ENCODE peak calls at places on chromosomes 11 and 22, in eight cellular contexts. Q, B, N, D, X, F, J and S are unnamed samples.

GRCh38 chr22:50569896-50570535 is 7.3 kb upstream of the SYCE3 start:
- DNase-seq in B (no peak), X (no peak), F (peak), J (peak), D (no peak), N (no peak), Q (no peak), S (no peak)

GRCh38 chr11:86099727-86100320 is 30.9 kb upstream of the PICALM start:
- DNase-seq in J (no peak), B (peak), D (no peak), X (no peak), Q (peak), N (peak), F (no peak), S (no peak)

GRCh38 chr22:30876925-30877553 is 91.5 kb downstream of the MORC2 start:
- DNase-seq in F (peak), J (peak), B (peak), D (no peak), Q (peak), N (no peak), X (no peak), S (no peak)

GRCh38 chr22:45859231-45860161 is 117.5 kb downstream of the WNT7B start:
- DNase-seq in D (no peak), Q (no peak), F (no peak), X (no peak), J (no peak), N (no peak), B (no peak), S (no peak)

GRCh38 chr11:118923721-118924587 is 1.8 kb downstream of the BCL9L start:
- DNase-seq in N (no peak), B (no peak), J (no peak), D (no peak), X (peak), F (no peak), Q (peak), S (no peak)

GRCh38 chr22:21020802-21021429 is 6.0 kb downstream of the P2RX6 start:
- DNase-seq in Q (peak), J (no peak), N (no peak), X (peak), D (peak), B (peak), F (no peak), S (no peak)

GRCh38 chr11:119684361-119685072 is 44.5 kb downstream of the NECTIN1 start:
- DNase-seq in X (peak), D (no peak), J (no peak), B (peak), N (peak), F (no peak), Q (peak), S (no peak)

GRCh38 chr11:10302294-10302743 is 2.6 kb upstream of the ADM start:
- DNase-seq in F (no peak), N (no peak), D (no peak), Q (no peak), X (no peak), J (no peak), B (no peak), S (no peak)

GRCh38 chr11:30454108-30454507 is 131.2 kb downstream of the ARL14EP start:
- DNase-seq in F (no peak), Q (no peak), B (no peak), X (no peak), J (no peak), D (no peak), N (no peak), S (peak)

GRCh38 chr11:18853086-18853720 is 61.6 kb upstream of the PTPN5 start:
- DNase-seq in D (no peak), F (no peak), Q (peak), J (no peak), X (no peak), N (peak), B (peak), S (peak)

GRCh38 chr11:86678823-86679222 is 6.4 kb upstream of the ME3 start:
- DNase-seq in F (no peak), B (peak), J (no peak), N (no peak), Q (no peak), X (no peak), D (no peak), S (no peak)

GRCh38 chr11:94130589-94131362 is 2.1 kb downstream of the PANX1 start:
- DNase-seq in J (no peak), X (no peak), N (no peak), F (no peak), D (no peak), B (peak), Q (peak), S (no peak)

GRCh38 chr11:105577645-105578044 is 32.2 kb upstream of the GRIA4 start:
- DNase-seq in D (no peak), J (no peak), B (no peak), N (no peak), F (no peak), X (no peak), Q (no peak), S (no peak)

GRCh38 chr11:93842461-93842860 is 8.0 kb downstream of the VSTM5 start:
- DNase-seq in N (no peak), J (no peak), Q (peak), D (no peak), F (no peak), B (peak), X (no peak), S (no peak)

GRCh38 chr22:28882545-28882877 is 861 bp upstream of the ZNRF3 start:
- DNase-seq in Q (peak), B (peak), J (no peak), N (no peak), F (no peak), X (no peak), D (peak), S (no peak)

GRCh38 chr22:24429411-24430365 is 2.3 kb downstream of the ADORA2A start:
- DNase-seq in X (no peak), J (peak), B (peak), D (peak), F (peak), Q (peak), N (no peak), S (no peak)

GRCh38 chr22:41524809-41525449 is 19.3 kb downstream of the POLR3H start:
- DNase-seq in Q (no peak), D (peak), X (no peak), B (no peak), J (no peak), F (no peak), N (no peak), S (no peak)

GRCh38 chr11:26761382-26761781 is 39.5 kb upstream of the SLC5A12 start:
- DNase-seq in B (no peak), F (no peak), D (no peak), N (no peak), J (no peak), Q (peak), X (no peak), S (no peak)

GRCh38 chr22:42313204-42313603 is 42.8 kb upstream of the TCF20 start:
- DNase-seq in X (no peak), D (no peak), J (no peak), F (no peak), N (no peak), B (no peak), Q (no peak), S (no peak)

GRCh38 chr11:104078250-104078649 is 41.8 kb downstream of the DDI1 start:
- DNase-seq in Q (no peak), N (no peak), X (no peak), D (no peak), B (no peak), F (no peak), J (no peak), S (no peak)

GRCh38 chr11:117189191-117189940 is 9.8 kb upstream of the TAGLN start:
- DNase-seq in X (no peak), N (no peak), D (peak), B (no peak), F (peak), J (peak), Q (no peak), S (no peak)

GRCh38 chr11:96215094-96215782 is 127.8 kb downstream of the MAML2 start:
- DNase-seq in J (no peak), D (peak), X (no peak), N (no peak), Q (peak), F (peak), B (peak), S (no peak)

GRCh38 chr11:2510626-2511402 is 66.0 kb downstream of the KCNQ1 start:
- DNase-seq in F (peak), B (no peak), D (no peak), Q (peak), N (no peak), J (peak), X (peak), S (peak)

GRCh38 chr22:27989758-27990450 is 70.8 kb upstream of the PITPNB start:
- DNase-seq in F (no peak), B (no peak), Q (no peak), D (no peak), N (no peak), J (peak), X (no peak), S (no peak)

GRCh38 chr22:45629469-45630089 is 42.1 kb upstream of the ATXN10 start:
- DNase-seq in D (no peak), N (no peak), B (no peak), F (no peak), X (no peak), J (peak), Q (no peak), S (no peak)

GRCh38 chr22:36220457-36220921 is 18.8 kb downstream of the APOL2 start:
- DNase-seq in Q (peak), F (no peak), B (peak), J (no peak), N (no peak), D (no peak), X (no peak), S (no peak)

GRCh38 chr11:122808494-122808893 is 29.8 kb upstream of the CRTAM start:
- DNase-seq in Q (peak), D (peak), X (no peak), F (no peak), J (no peak), N (peak), B (peak), S (no peak)

GRCh38 chr22:49678137-49678841 is 149.4 kb downstream of the BRD1 start:
- DNase-seq in D (no peak), F (no peak), Q (no peak), B (no peak), X (no peak), N (no peak), J (no peak), S (no peak)

GRCh38 chr11:61138940-61139339 is 22.3 kb downstream of the VPS37C start:
- DNase-seq in D (no peak), F (no peak), J (peak), N (no peak), Q (peak), B (peak), X (no peak), S (no peak)

GRCh38 chr11:90363739-90364138 is 140.9 kb upstream of the CHORDC1 start:
- DNase-seq in X (no peak), D (no peak), B (no peak), J (no peak), N (no peak), Q (no peak), F (no peak), S (no peak)

GRCh38 chr11:120801801-120802689 is 221.9 kb upstream of the TBCEL start:
- DNase-seq in Q (peak), F (peak), N (peak), X (peak), J (no peak), B (peak), D (peak), S (peak)

GRCh38 chr22:50734343-50734771 is 3.6 kb upstream of the ACR start:
- DNase-seq in J (no peak), N (no peak), D (no peak), B (no peak), X (no peak), Q (no peak), F (no peak), S (no peak)

GRCh38 chr22:35436421-35436820 is 36.5 kb downstream of the MCM5 start:
- DNase-seq in F (no peak), X (no peak), D (no peak), N (no peak), J (no peak), B (no peak), Q (no peak), S (no peak)

GRCh38 chr11:113896156-113896879 is 8.3 kb upstream of the HTR3B start:
- DNase-seq in Q (peak), D (peak), N (no peak), X (no peak), B (peak), J (no peak), F (peak), S (peak)

GRCh38 chr22:18091916-18092526 is 14.2 kb downstream of the PEX26 start:
- DNase-seq in N (no peak), B (peak), D (no peak), X (no peak), F (peak), Q (peak), J (peak), S (no peak)

GRCh38 chr11:64268687-64269379 is 15.6 kb downstream of the BAD start:
- DNase-seq in F (peak), Q (peak), D (peak), B (peak), J (peak), N (peak), X (no peak), S (peak)

GRCh38 chr11:93895106-93895862 is 44.9 kb upstream of the VSTM5 start:
- DNase-seq in B (peak), X (no peak), D (peak), J (no peak), Q (peak), F (peak), N (peak), S (peak)

GRCh38 chr22:44493206-44493605 is 4.8 kb downstream of the RTL6 start:
- DNase-seq in X (no peak), D (no peak), F (no peak), Q (no peak), B (no peak), J (no peak), N (no peak), S (no peak)